ENCODE peak calls at places on chromosomes 5 and 9, in seven cellular contexts. One of them, this sample, is unnamed.

GRCh38 chr5:136192015-136192525 is 892 bp downstream of the SMIM32 start:
- DNase-seq in neuronal stem cell: no peak
- DNase-seq in mesenchymal stem cell: peak
- DNase-seq in H1: no peak
- DNase-seq in H9: peak
- DNase-seq in mesendoderm: peak
- DNase-seq in trophoblast cell: no peak
- DNase-seq in this sample: no peak

GRCh38 chr9:79273311-79273710 is 298.5 kb upstream of the TLE4 start:
- DNase-seq in neuronal stem cell: no peak
- DNase-seq in mesenchymal stem cell: no peak
- DNase-seq in H1: no peak
- DNase-seq in H9: no peak
- DNase-seq in mesendoderm: no peak
- DNase-seq in trophoblast cell: no peak
- DNase-seq in this sample: no peak

GRCh38 chr9:26746357-26747072 is 146.1 kb downstream of the CAAP1 start:
- DNase-seq in neuronal stem cell: no peak
- DNase-seq in mesenchymal stem cell: peak
- DNase-seq in H1: peak
- DNase-seq in H9: peak
- DNase-seq in mesendoderm: peak
- DNase-seq in trophoblast cell: peak
- DNase-seq in this sample: peak

GRCh38 chr5:150672237-150672883 is 11.3 kb downstream of the MYOZ3 start:
- DNase-seq in neuronal stem cell: no peak
- DNase-seq in mesenchymal stem cell: peak
- DNase-seq in H1: peak
- DNase-seq in H9: peak
- DNase-seq in mesendoderm: peak
- DNase-seq in trophoblast cell: peak
- DNase-seq in this sample: no peak

GRCh38 chr9:14211564-14211963 is 102.4 kb downstream of the NFIB start:
- DNase-seq in neuronal stem cell: no peak
- DNase-seq in mesenchymal stem cell: no peak
- DNase-seq in H1: no peak
- DNase-seq in H9: no peak
- DNase-seq in mesendoderm: no peak
- DNase-seq in trophoblast cell: no peak
- DNase-seq in this sample: no peak

GRCh38 chr9:134381671-134382505 is 55.6 kb downstream of the RXRA start:
- DNase-seq in neuronal stem cell: no peak
- DNase-seq in mesenchymal stem cell: no peak
- DNase-seq in H1: no peak
- DNase-seq in H9: no peak
- DNase-seq in mesendoderm: no peak
- DNase-seq in trophoblast cell: no peak
- DNase-seq in this sample: no peak

GRCh38 chr9:32709871-32710270 is 73.5 kb upstream of the TMEM215 start:
- DNase-seq in neuronal stem cell: no peak
- DNase-seq in mesenchymal stem cell: no peak
- DNase-seq in H1: no peak
- DNase-seq in H9: no peak
- DNase-seq in mesendoderm: peak
- DNase-seq in trophoblast cell: peak
- DNase-seq in this sample: no peak

GRCh38 chr5:177446184-177447065 is at the start of gene PRR7:
- DNase-seq in neuronal stem cell: peak
- DNase-seq in mesenchymal stem cell: peak
- DNase-seq in H1: no peak
- DNase-seq in H9: peak
- DNase-seq in mesendoderm: peak
- DNase-seq in trophoblast cell: no peak
- DNase-seq in this sample: peak

GRCh38 chr9:134215395-134215708 is 51.0 kb upstream of the RNU6ATAC start:
- DNase-seq in neuronal stem cell: no peak
- DNase-seq in mesenchymal stem cell: no peak
- DNase-seq in H1: no peak
- DNase-seq in H9: no peak
- DNase-seq in mesendoderm: no peak
- DNase-seq in trophoblast cell: no peak
- DNase-seq in this sample: no peak

GRCh38 chr5:61328791-61329617 is 3.1 kb upstream of the ZSWIM6 start:
- DNase-seq in neuronal stem cell: no peak
- DNase-seq in mesenchymal stem cell: peak
- DNase-seq in H1: no peak
- DNase-seq in H9: no peak
- DNase-seq in mesendoderm: peak
- DNase-seq in trophoblast cell: no peak
- DNase-seq in this sample: no peak

DNA sequence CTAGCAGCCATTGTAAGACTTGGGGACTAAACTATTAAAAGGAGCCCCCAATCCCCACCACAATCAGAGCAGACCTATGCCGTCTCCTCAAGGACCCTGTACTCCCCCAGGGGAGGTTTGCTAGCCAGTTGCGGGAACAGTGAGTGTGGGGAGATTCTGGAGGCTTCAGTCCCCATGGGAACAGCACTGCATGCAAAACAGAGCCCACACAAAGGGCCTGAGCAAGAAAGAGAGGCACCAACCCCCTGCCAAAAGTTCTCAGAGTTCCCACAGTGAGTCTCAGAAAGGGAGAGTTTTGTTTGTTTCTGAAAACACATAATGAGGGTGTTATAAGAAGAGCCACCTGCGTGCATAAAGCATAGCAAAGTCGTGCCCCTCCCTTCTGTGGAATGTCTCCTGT is 56.6 kb downstream of the CFAP90 start:
- DNase-seq in neuronal stem cell: no peak
- DNase-seq in mesenchymal stem cell: no peak
- DNase-seq in H1: no peak
- DNase-seq in H9: no peak
- DNase-seq in mesendoderm: no peak
- DNase-seq in trophoblast cell: no peak
- DNase-seq in this sample: no peak
- H2BK120ac ChIP-seq in neuronal stem cell: no peak
- H2BK120ac ChIP-seq in mesenchymal stem cell: no peak
- H2BK120ac ChIP-seq in H1: no peak
- H2BK120ac ChIP-seq in H9: no peak
- H2BK120ac ChIP-seq in mesendoderm: no peak
- H2BK120ac ChIP-seq in trophoblast cell: no peak
- H2BK120ac ChIP-seq in this sample: no peak

GRCh38 chr5:124661317-124662141 is 84.9 kb downstream of the ZNF608 start:
- DNase-seq in neuronal stem cell: peak
- DNase-seq in mesenchymal stem cell: peak
- DNase-seq in H1: peak
- DNase-seq in H9: no peak
- DNase-seq in mesendoderm: peak
- DNase-seq in trophoblast cell: peak
- DNase-seq in this sample: peak

GRCh38 chr5:124658867-124659557 is 87.4 kb downstream of the ZNF608 start:
- DNase-seq in neuronal stem cell: no peak
- DNase-seq in mesenchymal stem cell: no peak
- DNase-seq in H1: no peak
- DNase-seq in H9: no peak
- DNase-seq in mesendoderm: peak
- DNase-seq in trophoblast cell: no peak
- DNase-seq in this sample: no peak

GRCh38 chr5:124659798-124660197 is 86.6 kb downstream of the ZNF608 start:
- DNase-seq in neuronal stem cell: no peak
- DNase-seq in mesenchymal stem cell: no peak
- DNase-seq in H1: no peak
- DNase-seq in H9: no peak
- DNase-seq in mesendoderm: no peak
- DNase-seq in trophoblast cell: no peak
- DNase-seq in this sample: no peak

GRCh38 chr5:124662261-124662781 is 84.1 kb downstream of the ZNF608 start:
- DNase-seq in neuronal stem cell: peak
- DNase-seq in mesenchymal stem cell: no peak
- DNase-seq in H1: no peak
- DNase-seq in H9: no peak
- DNase-seq in mesendoderm: peak
- DNase-seq in trophoblast cell: no peak
- DNase-seq in this sample: no peak

DNA sequence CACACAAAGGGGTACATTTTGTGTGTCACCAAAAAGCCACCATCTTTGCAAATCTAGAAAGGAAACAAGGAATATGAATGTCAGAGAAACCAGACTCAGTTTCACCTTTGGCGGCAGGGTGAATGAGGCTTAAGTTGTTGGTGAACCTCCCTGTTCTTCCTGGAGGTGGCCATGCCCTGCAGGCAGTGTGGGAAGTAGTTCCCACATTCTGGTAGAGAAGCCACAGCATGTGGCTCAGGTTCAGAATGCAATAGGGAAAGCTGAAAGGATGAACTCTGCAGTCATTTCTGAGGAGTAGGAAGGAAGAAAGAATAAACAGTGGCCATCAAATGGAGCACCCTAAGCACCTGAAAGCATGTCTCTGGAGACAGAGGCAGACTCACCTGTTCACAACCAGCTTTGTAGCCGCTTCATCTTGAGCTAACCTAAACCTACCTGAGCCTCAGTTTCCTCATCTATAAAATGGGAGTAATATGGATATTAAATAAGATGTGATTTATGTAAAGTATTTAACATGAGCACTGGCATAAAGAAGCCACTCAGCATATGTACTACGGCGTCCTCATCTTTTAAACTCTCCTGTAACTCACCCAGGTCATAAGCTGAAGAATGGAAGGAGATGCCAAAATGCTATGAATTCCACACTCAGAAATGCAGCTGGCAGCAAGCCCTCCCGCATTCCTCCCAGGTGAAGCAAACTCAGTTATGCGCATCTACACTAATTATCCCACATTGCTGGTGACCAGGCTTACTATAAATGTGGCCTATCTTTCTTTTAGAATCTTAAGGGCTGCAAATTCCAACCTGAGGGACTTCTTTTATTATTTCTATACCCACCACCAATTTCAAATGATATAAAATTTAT is 86.0 kb downstream of the ZNF608 start:
- DNase-seq in neuronal stem cell: no peak
- DNase-seq in mesenchymal stem cell: no peak
- DNase-seq in H1: peak
- DNase-seq in H9: no peak
- DNase-seq in mesendoderm: peak
- DNase-seq in trophoblast cell: peak
- DNase-seq in this sample: no peak
- H3K9ac ChIP-seq in neuronal stem cell: no peak
- H3K9ac ChIP-seq in mesenchymal stem cell: peak
- H3K9ac ChIP-seq in H1: no peak
- H3K9ac ChIP-seq in H9: no peak
- H3K9ac ChIP-seq in mesendoderm: no peak
- H3K9ac ChIP-seq in trophoblast cell: no peak
- H3K9ac ChIP-seq in this sample: peak

GRCh38 chr5:7908317-7908716 is 39.4 kb downstream of the MTRR start:
- DNase-seq in neuronal stem cell: no peak
- DNase-seq in mesenchymal stem cell: no peak
- DNase-seq in H1: no peak
- DNase-seq in H9: no peak
- DNase-seq in mesendoderm: no peak
- DNase-seq in trophoblast cell: no peak
- DNase-seq in this sample: no peak
- H2BK120ac ChIP-seq in neuronal stem cell: no peak
- H2BK120ac ChIP-seq in mesenchymal stem cell: no peak
- H2BK120ac ChIP-seq in H1: no peak
- H2BK120ac ChIP-seq in H9: no peak
- H2BK120ac ChIP-seq in mesendoderm: no peak
- H2BK120ac ChIP-seq in trophoblast cell: no peak
- H2BK120ac ChIP-seq in this sample: no peak

GRCh38 chr5:893137-893506 is 438 bp downstream of the TRIP13 start:
- DNase-seq in neuronal stem cell: no peak
- DNase-seq in mesenchymal stem cell: no peak
- DNase-seq in H1: no peak
- DNase-seq in H9: no peak
- DNase-seq in mesendoderm: no peak
- DNase-seq in trophoblast cell: no peak
- DNase-seq in this sample: no peak
- H3K9ac ChIP-seq in neuronal stem cell: peak
- H3K9ac ChIP-seq in mesenchymal stem cell: peak
- H3K9ac ChIP-seq in H1: peak
- H3K9ac ChIP-seq in H9: peak
- H3K9ac ChIP-seq in mesendoderm: peak
- H3K9ac ChIP-seq in trophoblast cell: peak
- H3K9ac ChIP-seq in this sample: peak

GRCh38 chr5:117138523-117138922 is 563.9 kb upstream of the SEMA6A start:
- DNase-seq in neuronal stem cell: no peak
- DNase-seq in mesenchymal stem cell: no peak
- DNase-seq in H1: no peak
- DNase-seq in H9: no peak
- DNase-seq in mesendoderm: no peak
- DNase-seq in trophoblast cell: no peak
- DNase-seq in this sample: no peak
- H2BK120ac ChIP-seq in neuronal stem cell: no peak
- H2BK120ac ChIP-seq in mesenchymal stem cell: no peak
- H2BK120ac ChIP-seq in H1: no peak
- H2BK120ac ChIP-seq in H9: no peak
- H2BK120ac ChIP-seq in mesendoderm: no peak
- H2BK120ac ChIP-seq in trophoblast cell: no peak
- H2BK120ac ChIP-seq in this sample: no peak

GRCh38 chr5:78779771-78780616 is 131.4 kb upstream of the LHFPL2 start:
- DNase-seq in neuronal stem cell: no peak
- DNase-seq in mesenchymal stem cell: peak
- DNase-seq in H1: no peak
- DNase-seq in H9: no peak
- DNase-seq in mesendoderm: peak
- DNase-seq in trophoblast cell: no peak
- DNase-seq in this sample: peak

GRCh38 chr5:78776637-78777036 is 128.1 kb upstream of the LHFPL2 start:
- DNase-seq in neuronal stem cell: no peak
- DNase-seq in mesenchymal stem cell: peak
- DNase-seq in H1: no peak
- DNase-seq in H9: no peak
- DNase-seq in mesendoderm: no peak
- DNase-seq in trophoblast cell: no peak
- DNase-seq in this sample: no peak

GRCh38 chr5:78778538-78778937 is 130.0 kb upstream of the LHFPL2 start:
- DNase-seq in neuronal stem cell: no peak
- DNase-seq in mesenchymal stem cell: peak
- DNase-seq in H1: no peak
- DNase-seq in H9: no peak
- DNase-seq in mesendoderm: no peak
- DNase-seq in trophoblast cell: no peak
- DNase-seq in this sample: peak

GRCh38 chr5:78779262-78779661 is 130.7 kb upstream of the LHFPL2 start:
- DNase-seq in neuronal stem cell: no peak
- DNase-seq in mesenchymal stem cell: no peak
- DNase-seq in H1: no peak
- DNase-seq in H9: no peak
- DNase-seq in mesendoderm: no peak
- DNase-seq in trophoblast cell: no peak
- DNase-seq in this sample: peak

GRCh38 chr5:78777901-78778300 is 129.3 kb upstream of the LHFPL2 start:
- DNase-seq in neuronal stem cell: no peak
- DNase-seq in mesenchymal stem cell: no peak
- DNase-seq in H1: no peak
- DNase-seq in H9: no peak
- DNase-seq in mesendoderm: no peak
- DNase-seq in trophoblast cell: no peak
- DNase-seq in this sample: no peak
- H3K9ac ChIP-seq in neuronal stem cell: no peak
- H3K9ac ChIP-seq in mesenchymal stem cell: no peak
- H3K9ac ChIP-seq in H1: no peak
- H3K9ac ChIP-seq in H9: no peak
- H3K9ac ChIP-seq in mesendoderm: no peak
- H3K9ac ChIP-seq in trophoblast cell: no peak
- H3K9ac ChIP-seq in this sample: peak